ENCODE peak calls at places on chromosomes 3 and 15, in five cellular contexts. G, X, P, K and N are unnamed samples.

GRCh38 chr3:186783731-186784515 is 546 bp downstream of the EIF4A2 start:
- DNase-seq in G (peak; percentile 75), X (peak; percentile 83), P (peak; percentile 65), K (peak; percentile 37), N (peak; percentile 63)

GRCh38 chr15:52236015-52236414 is 44.8 kb upstream of the GNB5 start:
- DNase-seq in G (no peak), X (no peak), P (no peak), K (no peak), N (peak; percentile 86)

GRCh38 chr15:51155906-51156305 is 61.2 kb upstream of the TNFAIP8L3 start:
- DNase-seq in G (no peak), X (no peak), P (no peak), K (peak; percentile 69), N (no peak)

GRCh38 chr3:166818464-166818863 is 561.6 kb downstream of the ZBBX start:
- DNase-seq in G (no peak), X (no peak), P (no peak), K (no peak), N (no peak)

GRCh38 chr15:40843885-40844542 is at the start of gene SPINT1:
- DNase-seq in G (peak; percentile 41), X (no peak), P (peak; percentile 85), K (no peak), N (no peak)

GRCh38 chr3:154818676-154819255 is 261.4 kb upstream of the MME start:
- DNase-seq in G (no peak), X (no peak), P (no peak), K (no peak), N (no peak)

GRCh38 chr15:49865925-49866757 is 245.3 kb downstream of the DTWD1 start:
- DNase-seq in G (no peak), X (no peak), P (no peak), K (no peak), N (no peak)

GRCh38 chr15:71813723-71814470 is 3.5 kb downstream of the NR2E3 start:
- DNase-seq in G (no peak), X (no peak), P (no peak), K (no peak), N (no peak)

GRCh38 chr3:70256566-70256965 is 55.9 kb downstream of the MDFIC2 start:
- DNase-seq in G (no peak), X (no peak), P (no peak), K (no peak), N (no peak)

GRCh38 chr3:108818404-108818803 is 4.2 kb upstream of the TRAT1 start:
- DNase-seq in G (no peak), X (no peak), P (peak; percentile 40), K (no peak), N (peak; percentile 26)